ENCODE peak calls at places on chromosomes 1 and 21, in ten cellular contexts. T is stimulated activated CD4-positive, alpha-beta T cell treated with anti-CD3 and anti-CD28 coated beads, Interleukin-1b, Interleukin-23, amount 100 ng/mL, for 4 hours; Q is mucosa of gallbladder; M is CD8-positive, alpha-beta memory T cell; E is NCI-H2081 treated with DMSO at 0.1 percent for 48 hours; S is endothelial cell; U is HEK293T; Z is GM23248; O is EH; X is T-helper 2 cell. I is an unnamed sample.

GRCh38 chr1:234214129-234214910 is 158.9 kb upstream of the COA6 start:
- DNase-seq in T (no peak), Q (no peak), M (no peak), E (no peak), S (peak; percentile 37), U (peak; percentile 55), Z (peak; percentile 63), O (peak; percentile 49), X (peak; percentile 25), I (no peak)

GRCh38 chr1:36988741-36989193 is 45.5 kb downstream of the GRIK3 start:
- DNase-seq in T (no peak), Q (no peak), M (no peak), E (no peak), S (no peak), U (no peak), Z (no peak), O (no peak), X (no peak), I (no peak)

GRCh38 chr1:86765073-86765472 is 60.7 kb downstream of the SH3GLB1 start:
- DNase-seq in T (no peak), Q (no peak), M (no peak), E (no peak), S (no peak), U (no peak), Z (no peak), O (no peak), X (no peak), I (no peak)

GRCh38 chr1:206518206-206518605 is 10.9 kb downstream of the RASSF5 start:
- DNase-seq in T (no peak), Q (peak; percentile 41), M (no peak), E (no peak), S (no peak), U (no peak), Z (no peak), O (no peak), X (no peak), I (no peak)

GRCh38 chr1:173406783-173407230 is 70.3 kb upstream of the PRDX6 start:
- DNase-seq in T (no peak), Q (no peak), M (no peak), E (no peak), S (no peak), U (no peak), Z (no peak), O (no peak), X (no peak), I (no peak)

GRCh38 chr1:243842154-243842553 is 7.9 kb downstream of the AKT3 start:
- DNase-seq in T (no peak), Q (no peak), M (no peak), E (no peak), S (no peak), U (no peak), Z (no peak), O (no peak), X (no peak), I (no peak)

GRCh38 chr1:3986686-3987218 is 86.7 kb upstream of the C1orf174 start:
- DNase-seq in T (no peak), Q (no peak), M (no peak), E (no peak), S (no peak), U (no peak), Z (no peak), O (no peak), X (no peak), I (no peak)

GRCh38 chr1:245094954-245095353 is 59.8 kb upstream of the KIF26B start:
- DNase-seq in T (no peak), Q (no peak), M (no peak), E (no peak), S (no peak), U (no peak), Z (no peak), O (no peak), X (no peak), I (no peak)

GRCh38 chr21:40143822-40144525 is 276.7 kb downstream of the PCP4 start:
- DNase-seq in T (peak; percentile 7), Q (peak; percentile 49), M (no peak), E (no peak), S (peak; percentile 61), U (peak; percentile 40), Z (peak; percentile 61), O (peak; percentile 42), X (no peak), I (no peak)

GRCh38 chr1:239308701-239309333 is 77.6 kb upstream of the CHRM3 start:
- DNase-seq in T (no peak), Q (peak; percentile 15), M (no peak), E (no peak), S (peak; percentile 55), U (peak; percentile 60), Z (peak; percentile 31), O (no peak), X (no peak), I (no peak)

GRCh38 chr1:8880068-8880676 is 1.7 kb upstream of the ENO1 start:
- DNase-seq in T (no peak), Q (peak; percentile 68), M (no peak), E (no peak), S (no peak), U (no peak), Z (peak; percentile 97), O (peak; percentile 97), X (no peak), I (no peak)

GRCh38 chr1:143748906-143749305 is 222.9 kb downstream of the FAM72C start:
- DNase-seq in T (no peak), Q (no peak), M (no peak), E (no peak), S (no peak), U (no peak), Z (no peak), O (no peak), X (no peak), I (no peak)

GRCh38 chr1:64536217-64536835 is 66.4 kb downstream of the CACHD1 start:
- DNase-seq in T (no peak), Q (no peak), M (no peak), E (peak; percentile 66), S (no peak), U (no peak), Z (no peak), O (peak; percentile 37), X (no peak), I (no peak)

GRCh38 chr1:226864311-226864710 is 6.1 kb upstream of the PSEN2 start:
- DNase-seq in T (no peak), Q (peak; percentile 57), M (no peak), E (no peak), S (no peak), U (no peak), Z (no peak), O (no peak), X (no peak), I (no peak)

GRCh38 chr1:18324246-18324645 is 156.5 kb upstream of the KLHDC7A start:
- DNase-seq in T (no peak), Q (no peak), M (no peak), E (no peak), S (no peak), U (no peak), Z (no peak), O (no peak), X (no peak), I (no peak)

GRCh38 chr1:84505167-84506001 is 802 bp upstream of the SPATA1 start:
- DNase-seq in T (no peak), Q (peak; percentile 54), M (no peak), E (no peak), S (no peak), U (peak; percentile 75), Z (peak; percentile 90), O (peak; percentile 73), X (peak; percentile 6), I (no peak)

GRCh38 chr1:233326319-233326994 is 1.1 kb upstream of the MAP3K21 start:
- DNase-seq in T (no peak), Q (no peak), M (no peak), E (no peak), S (no peak), U (no peak), Z (no peak), O (no peak), X (no peak), I (no peak)

GRCh38 chr1:246117066-246117791 is 389.9 kb downstream of the SMYD3 start:
- DNase-seq in T (peak; percentile 6), Q (peak; percentile 21), M (no peak), E (peak; percentile 18), S (peak; percentile 48), U (peak; percentile 26), Z (peak; percentile 63), O (peak; percentile 52), X (peak; percentile 1), I (no peak)

GRCh38 chr1:6245869-6246496 is 2.0 kb downstream of the HES3 start:
- DNase-seq in T (no peak), Q (no peak), M (peak; percentile 24), E (no peak), S (no peak), U (peak; percentile 71), Z (peak; percentile 48), O (no peak), X (peak; percentile 21), I (no peak)

GRCh38 chr1:228655796-228656394 is 79.4 kb upstream of the RHOU start:
- DNase-seq in T (no peak), Q (no peak), M (no peak), E (no peak), S (no peak), U (no peak), Z (no peak), O (no peak), X (no peak), I (no peak)

GRCh38 chr1:98693385-98693784 is 31.9 kb downstream of the SNX7 start:
- DNase-seq in T (no peak), Q (no peak), M (no peak), E (no peak), S (no peak), U (no peak), Z (no peak), O (no peak), X (no peak), I (no peak)

GRCh38 chr1:24112381-24113169 is 640 bp upstream of the MYOM3 start:
- DNase-seq in T (peak; percentile 5), Q (peak; percentile 60), M (peak; percentile 13), E (no peak), S (peak; percentile 26), U (peak; percentile 68), Z (peak; percentile 92), O (peak; percentile 71), X (peak; percentile 15), I (no peak)

GRCh38 chr1:200867018-200867811 is 5.6 kb upstream of the GPR25 start:
- DNase-seq in T (no peak), Q (no peak), M (no peak), E (no peak), S (no peak), U (no peak), Z (no peak), O (peak; percentile 35), X (no peak), I (no peak)

GRCh38 chr1:9870572-9870971 is 39.5 kb downstream of the CTNNBIP1 start:
- DNase-seq in T (no peak), Q (no peak), M (no peak), E (no peak), S (no peak), U (no peak), Z (no peak), O (no peak), X (no peak), I (no peak)

GRCh38 chr1:234000557-234001081 is 96.1 kb downstream of the SLC35F3 start:
- DNase-seq in T (no peak), Q (no peak), M (no peak), E (no peak), S (no peak), U (no peak), Z (no peak), O (no peak), X (no peak), I (no peak)

GRCh38 chr1:231964241-231964640 is 337.7 kb downstream of the DISC1 start:
- DNase-seq in T (no peak), Q (no peak), M (no peak), E (no peak), S (no peak), U (no peak), Z (no peak), O (no peak), X (no peak), I (no peak)

GRCh38 chr1:229883504-229884200 is 183.4 kb upstream of the GALNT2 start:
- DNase-seq in T (no peak), Q (no peak), M (no peak), E (no peak), S (no peak), U (no peak), Z (no peak), O (no peak), X (no peak), I (no peak)

GRCh38 chr1:156337888-156338179 is 258 bp downstream of the CCT3 start:
- DNase-seq in T (peak; percentile 6), Q (no peak), M (no peak), E (no peak), S (no peak), U (no peak), Z (no peak), O (no peak), X (no peak), I (no peak)